ENCODE peak calls at places on chromosomes 16 and 17, in nine cellular contexts. Y is NCI-H2107; N is EH; A is mucosa of descending colon; F is HAP-1; X is stimulated activated naive CD8-positive, alpha-beta T cell treated with anti-CD3 and anti-CD28 coated beads, Interleukin-15, Interleukin-2, amounts not matched to agents 100 U/mL and 50 U/mL, for 24 hours; Q is endothelial cell of umbilical vein; U is fibroblast of the conjunctiva; B is A673. I is an unnamed sample.
A peak's percentile ranks its signal among the peaks of the same experiment; 100 is the strongest.

GRCh38 chr17:73639926-73640325 is 4.3 kb downstream of the SDK2 start:
- DNase-seq in Y (no peak), U (no peak), B (no peak), N (no peak), X (no peak), F (no peak), Q (no peak), A (no peak), I (no peak)

GRCh38 chr17:64780096-64781012 is 118.2 kb upstream of the SMURF2 start:
- DNase-seq in A (peak; percentile 94), X (peak; percentile 81), Q (peak; percentile 49), U (no peak), Y (no peak), N (peak; percentile 58), F (no peak), B (peak; percentile 78), I (peak; percentile 97)

GRCh38 chr17:81927145-81927652 is 336 bp downstream of the MAFG start:
- DNase-seq in A (no peak), Q (no peak), F (no peak), B (no peak), Y (no peak), X (no peak), U (no peak), N (no peak), I (no peak)

GRCh38 chr17:28711723-28712036 is at the start of gene PROCA1:
- DNase-seq in B (no peak), X (no peak), F (no peak), U (no peak), A (no peak), Q (no peak), Y (no peak), N (no peak), I (peak; percentile 89)

GRCh38 chr16:28010671-28011070 is 52.8 kb downstream of the GSG1L start:
- DNase-seq in B (peak; percentile 67), F (no peak), X (no peak), A (no peak), Y (no peak), N (no peak), U (no peak), Q (no peak), I (no peak)

GRCh38 chr17:59371426-59372099 is 40.1 kb downstream of the YPEL2 start:
- DNase-seq in A (no peak), X (no peak), Q (peak; percentile 33), Y (no peak), U (no peak), B (no peak), N (peak; percentile 60), F (no peak), I (no peak)

GRCh38 chr16:81602377-81602776 is 157.8 kb downstream of the CMIP start:
- DNase-seq in B (no peak), U (no peak), F (no peak), Q (no peak), N (no peak), X (no peak), A (no peak), Y (no peak), I (no peak)

GRCh38 chr17:10518271-10519037 is at the start of gene MYH1:
- DNase-seq in X (no peak), F (no peak), Q (no peak), N (no peak), Y (no peak), A (no peak), B (no peak), U (no peak), I (no peak)

GRCh38 chr17:78230252-78230962 is 1.0 kb upstream of the TMEM235 start:
- DNase-seq in N (no peak), Q (no peak), B (no peak), Y (no peak), F (no peak), U (no peak), A (no peak), X (no peak), I (peak; percentile 61)

GRCh38 chr17:64032081-64032480 is 11.6 kb upstream of the ICAM2 start:
- DNase-seq in F (no peak), B (no peak), N (peak; percentile 55), X (no peak), A (no peak), Y (no peak), Q (no peak), U (no peak), I (peak; percentile 5)

GRCh38 chr17:59851431-59852375 is 41.0 kb downstream of the TUBD1 start:
- DNase-seq in F (no peak), X (no peak), Q (no peak), A (peak; percentile 74), B (no peak), N (peak; percentile 97), U (no peak), Y (no peak), I (no peak)

GRCh38 chr16:57516773-57517172 is 19.6 kb downstream of the CCDC102A start:
- DNase-seq in F (no peak), X (no peak), U (no peak), Q (no peak), A (no peak), B (no peak), Y (no peak), N (no peak), I (no peak)

GRCh38 chr17:33137411-33137810 is 145.8 kb downstream of the SPACA3 start:
- DNase-seq in N (no peak), Q (no peak), F (no peak), Y (no peak), U (no peak), X (no peak), B (peak; percentile 83), A (no peak), I (no peak)

GRCh38 chr17:50839591-50840310 is 4.4 kb downstream of the WFIKKN2 start:
- DNase-seq in Q (no peak), Y (no peak), N (no peak), F (no peak), A (no peak), U (no peak), B (no peak), X (no peak), I (no peak)

GRCh38 chr17:78276499-78276898 is 45.1 kb downstream of the TMEM235 start:
- DNase-seq in Q (no peak), Y (no peak), N (no peak), U (no peak), F (no peak), X (no peak), A (no peak), B (no peak), I (no peak)

GRCh38 chr17:11852911-11853310 is 144.4 kb downstream of the ZNF18 start:
- DNase-seq in B (no peak), N (no peak), X (no peak), Y (no peak), U (no peak), A (no peak), Q (no peak), F (no peak), I (no peak)

GRCh38 chr16:27238016-27238587 is 30.5 kb downstream of the NSMCE1 start:
- DNase-seq in Q (peak; percentile 36), U (no peak), F (no peak), Y (no peak), N (no peak), A (peak; percentile 89), X (peak; percentile 61), B (no peak), I (peak; percentile 34)

GRCh38 chr17:17691468-17692263 is 10.4 kb downstream of the RAI1 start:
- DNase-seq in F (peak; percentile 51), N (peak; percentile 66), B (peak; percentile 35), X (no peak), Q (peak; percentile 46), A (no peak), U (no peak), Y (no peak), I (no peak)

GRCh38 chr17:49201481-49201927 is 8.9 kb downstream of the GNGT2 start:
- DNase-seq in N (peak; percentile 84), X (no peak), F (no peak), Y (no peak), A (no peak), U (no peak), B (no peak), Q (peak; percentile 69), I (no peak)

GRCh38 chr17:76427457-76428231 is 25.3 kb downstream of the UBE2O start:
- DNase-seq in A (peak; percentile 63), X (no peak), N (peak; percentile 79), B (no peak), Y (no peak), Q (peak; percentile 84), U (peak; percentile 37), F (no peak), I (no peak)

GRCh38 chr17:5555254-5555653 is 29.1 kb downstream of the NLRP1 start:
- DNase-seq in X (no peak), U (no peak), F (no peak), B (no peak), N (peak; percentile 93), Q (no peak), Y (no peak), A (no peak), I (no peak)

GRCh38 chr17:2708585-2709172 is 2.9 kb downstream of the CLUH start:
- DNase-seq in B (no peak), Q (no peak), A (peak; percentile 62), Y (no peak), U (no peak), X (no peak), F (no peak), N (no peak), I (peak; percentile 71)

GRCh38 chr17:62592305-62593099 is 35.0 kb upstream of the MRC2 start:
- DNase-seq in Y (no peak), Q (peak; percentile 9), U (no peak), F (no peak), A (no peak), N (peak; percentile 34), X (no peak), B (peak; percentile 42), I (no peak)

GRCh38 chr17:77266891-77267341 is 126.1 kb downstream of the SEC14L1 start:
- DNase-seq in B (no peak), X (no peak), Y (no peak), N (no peak), U (no peak), F (peak; percentile 55), Q (no peak), A (no peak), I (peak; percentile 95)

GRCh38 chr17:4162366-4162765 is 19.4 kb downstream of the CYB5D2 start:
- DNase-seq in F (no peak), Y (no peak), U (no peak), N (no peak), A (no peak), B (no peak), X (no peak), Q (no peak), I (peak; percentile 35)

GRCh38 chr17:6894206-6894528 is 62.6 kb upstream of the TEKT1 start:
- DNase-seq in N (peak; percentile 11), F (peak; percentile 32), A (no peak), Q (peak; percentile 28), B (peak; percentile 53), X (peak; percentile 52), Y (no peak), U (no peak), I (peak; percentile 91)

GRCh38 chr16:9499921-9500593 is 408.6 kb downstream of the HAPSTR1 start:
- DNase-seq in X (no peak), F (no peak), N (no peak), B (peak; percentile 33), Y (no peak), A (no peak), U (no peak), Q (no peak), I (peak; percentile 44)

GRCh38 chr17:74282587-74283370 is 8.7 kb downstream of the DNAI2 start:
- DNase-seq in U (no peak), Y (no peak), X (peak; percentile 70), B (no peak), F (no peak), Q (no peak), A (no peak), N (no peak), I (no peak)

GRCh38 chr16:56451753-56452689 is 667 bp downstream of the OGFOD1 start:
- DNase-seq in Y (peak; percentile 6), B (peak; percentile 57), F (peak; percentile 45), N (peak; percentile 58), Q (peak; percentile 54), X (no peak), A (peak; percentile 54), U (no peak), I (peak; percentile 80)

GRCh38 chr17:21001813-21002221 is 41.0 kb downstream of the USP22 start:
- DNase-seq in U (no peak), Q (no peak), N (no peak), F (no peak), X (no peak), Y (no peak), B (no peak), A (no peak), I (no peak)

GRCh38 chr16:64907844-64908243 is 214.0 kb downstream of the CDH11 start:
- DNase-seq in F (no peak), N (peak; percentile 77), Q (no peak), Y (no peak), B (no peak), X (no peak), A (no peak), U (no peak), I (no peak)